ENCODE peak calls at places on chromosome 1, in eight cellular contexts. E is heart left ventricle, N is breast epithelium, P is ovary, B is body of pancreas, Z is uterus, Y is gastrocnemius medialis, X is adrenal gland. F is an unnamed sample.

GRCh38 chr1:224375059-224375458 is 18.4 kb downstream of the CNIH4 start:
- DNase-seq in N (no peak), Z (no peak), P (no peak), B (no peak), X (no peak), Y (no peak), E (no peak), F (no peak)

GRCh38 chr1:53145942-53146708 is 3.7 kb upstream of the SLC1A7 start:
- DNase-seq in X (peak), P (peak), B (peak), N (no peak), Y (no peak), Z (peak), E (peak), F (no peak)

GRCh38 chr1:179287946-179288345 is 5.7 kb upstream of the SOAT1 start:
- DNase-seq in N (no peak), Y (no peak), B (no peak), E (no peak), X (no peak), Z (no peak), P (no peak), F (no peak)

GRCh38 chr1:54583868-54584267 is 35.8 kb downstream of the ACOT11 start:
- DNase-seq in E (no peak), P (no peak), Y (no peak), B (no peak), Z (no peak), N (no peak), X (no peak), F (no peak)

GRCh38 chr1:170307426-170307825 is 161.7 kb downstream of the NTMT2 start:
- DNase-seq in N (no peak), B (no peak), E (no peak), Y (no peak), P (no peak), Z (no peak), X (no peak), F (no peak)

GRCh38 chr1:178492341-178492740 is 4.4 kb downstream of the CLEC20A start:
- DNase-seq in Y (no peak), Z (no peak), X (no peak), E (no peak), P (no peak), B (no peak), N (no peak), F (no peak)

GRCh38 chr1:53137729-53138128 is 4.7 kb downstream of the SLC1A7 start:
- DNase-seq in N (no peak), P (no peak), E (no peak), X (no peak), Y (no peak), Z (no peak), B (no peak), F (no peak)

GRCh38 chr1:153790282-153790995 is 15.2 kb downstream of the SLC27A3 start:
- DNase-seq in X (peak), E (peak), N (no peak), B (peak), Y (peak), Z (peak), P (peak), F (peak)

GRCh38 chr1:82013702-82014101 is 213.0 kb downstream of the ADGRL2 start:
- DNase-seq in P (no peak), Y (no peak), N (no peak), X (no peak), Z (no peak), E (no peak), B (no peak), F (no peak)

GRCh38 chr1:4699724-4700301 is 45.4 kb downstream of the AJAP1 start:
- DNase-seq in E (no peak), Z (no peak), X (no peak), Y (no peak), N (no peak), B (no peak), P (no peak), F (no peak)

GRCh38 chr1:152515454-152515823 is 1.2 kb downstream of the CRCT1 start:
- DNase-seq in Y (no peak), N (no peak), P (peak), B (peak), X (no peak), E (no peak), Z (no peak), F (no peak)

GRCh38 chr1:28751315-28752056 is 14.7 kb downstream of the YTHDF2 start:
- DNase-seq in N (no peak), P (no peak), X (no peak), E (no peak), Z (no peak), B (no peak), Y (no peak), F (no peak)

GRCh38 chr1:118998171-118998570 is 10.0 kb upstream of the TBX15 start:
- DNase-seq in X (no peak), E (no peak), P (no peak), B (no peak), Z (no peak), Y (no peak), N (no peak), F (no peak)

GRCh38 chr1:186749820-186750219 is 69.6 kb upstream of the PTGS2 start:
- DNase-seq in P (no peak), Y (no peak), N (no peak), B (no peak), Z (no peak), E (no peak), X (no peak), F (no peak)

GRCh38 chr1:19430121-19431068 is 54.9 kb downstream of the CAPZB start:
- DNase-seq in Z (no peak), Y (no peak), P (no peak), N (no peak), X (no peak), B (no peak), E (no peak), F (peak)

GRCh38 chr1:150514260-150514659 is 1.3 kb upstream of the FALEC start:
- DNase-seq in N (no peak), B (no peak), X (no peak), E (no peak), Z (no peak), Y (no peak), P (no peak), F (no peak)

GRCh38 chr1:68384321-68384813 is 65.4 kb downstream of the RPE65 start:
- DNase-seq in E (no peak), N (no peak), Z (no peak), X (peak), P (no peak), B (no peak), Y (no peak), F (no peak)

GRCh38 chr1:212002536-212002935 is 32.8 kb downstream of the INTS7 start:
- DNase-seq in E (no peak), X (no peak), Z (no peak), B (no peak), N (no peak), P (no peak), Y (no peak), F (no peak)

GRCh38 chr1:178630418-178630817 is 94.6 kb upstream of the RALGPS2 start:
- DNase-seq in N (no peak), B (no peak), E (no peak), Z (no peak), P (no peak), X (no peak), Y (no peak), F (no peak)

GRCh38 chr1:169060906-169061683 is 45.4 kb upstream of the ATP1B1 start:
- DNase-seq in Y (no peak), X (peak), B (no peak), Z (no peak), N (no peak), P (no peak), E (no peak), F (peak)

GRCh38 chr1:98546319-98546718 is 115.2 kb upstream of the SNX7 start:
- DNase-seq in E (no peak), N (no peak), B (no peak), Y (no peak), P (no peak), Z (no peak), X (no peak), F (no peak)

GRCh38 chr1:224433041-224433670 is 1.4 kb downstream of the WDR26 start:
- DNase-seq in E (peak), N (no peak), B (peak), P (peak), Z (peak), Y (peak), X (peak), F (peak)

GRCh38 chr1:115976062-115976899 is at the start of gene SLC22A15:
- DNase-seq in X (peak), P (peak), E (peak), Y (peak), B (peak), Z (peak), N (no peak), F (peak)

GRCh38 chr1:164602480-164603093 is 43.6 kb downstream of the PBX1 start:
- DNase-seq in N (peak), P (peak), X (peak), B (peak), Z (peak), Y (peak), E (peak), F (peak)

GRCh38 chr1:184903111-184903692 is 71.1 kb downstream of the NIBAN1 start:
- DNase-seq in X (no peak), N (no peak), P (no peak), B (peak), Z (no peak), E (no peak), Y (no peak), F (no peak)

GRCh38 chr1:155177192-155177917 is 3.7 kb downstream of the TRIM46 start:
- DNase-seq in E (no peak), N (peak), P (no peak), Y (no peak), B (no peak), Z (peak), X (no peak), F (no peak)

GRCh38 chr1:53449026-53449425 is 10.2 kb upstream of the DMRTB1 start:
- DNase-seq in N (no peak), P (no peak), Y (no peak), Z (no peak), X (no peak), B (no peak), E (no peak), F (no peak)

GRCh38 chr1:112267206-112267605 is 128.8 kb upstream of the CTTNBP2NL start:
- DNase-seq in Y (no peak), X (no peak), B (no peak), P (no peak), E (no peak), Z (no peak), N (no peak), F (peak)

GRCh38 chr1:33094971-33095604 is 14.1 kb downstream of the AZIN2 start:
- DNase-seq in X (peak), N (peak), B (peak), Z (peak), Y (no peak), E (no peak), P (peak), F (peak)

GRCh38 chr1:26321315-26322041 is 3.7 kb downstream of the CD52 start:
- DNase-seq in Y (peak), N (peak), B (peak), P (peak), X (peak), Z (peak), E (peak), F (peak)

DNA sequence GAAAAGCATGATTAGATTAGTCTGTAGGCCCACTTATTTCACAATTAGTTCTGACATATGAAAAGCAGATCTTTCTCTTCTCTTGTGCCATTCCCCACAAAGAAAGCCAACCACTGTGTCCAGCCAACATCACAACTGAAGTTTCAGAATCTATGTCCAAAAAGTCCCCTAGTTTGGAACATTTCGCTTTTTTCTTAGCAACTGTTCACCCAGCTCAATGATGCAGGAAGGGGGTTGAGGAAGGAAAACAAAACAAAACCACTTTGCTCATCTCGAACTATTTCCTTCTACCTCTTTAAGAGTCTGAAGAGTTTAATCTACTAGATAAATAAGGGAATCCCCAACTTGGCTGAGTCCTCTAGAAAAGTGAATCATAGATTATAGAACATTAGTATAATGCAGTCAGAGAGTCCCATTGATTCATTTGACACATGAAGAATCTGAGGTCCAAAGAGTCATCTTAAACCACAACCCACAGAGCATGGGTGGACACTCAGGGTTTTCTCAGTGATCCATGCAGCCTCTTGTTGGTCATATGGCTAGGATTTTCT is 159.3 kb upstream of the SGIP1 start:
- DNase-seq in Z (no peak), B (no peak), X (no peak), E (no peak), Y (no peak), N (no peak), P (no peak), F (no peak)
- TF ChIP-seq POLR2A in Z (no peak), B (no peak), X (no peak), E (no peak), Y (no peak), N (no peak), P (no peak), F (no peak)

DNA sequence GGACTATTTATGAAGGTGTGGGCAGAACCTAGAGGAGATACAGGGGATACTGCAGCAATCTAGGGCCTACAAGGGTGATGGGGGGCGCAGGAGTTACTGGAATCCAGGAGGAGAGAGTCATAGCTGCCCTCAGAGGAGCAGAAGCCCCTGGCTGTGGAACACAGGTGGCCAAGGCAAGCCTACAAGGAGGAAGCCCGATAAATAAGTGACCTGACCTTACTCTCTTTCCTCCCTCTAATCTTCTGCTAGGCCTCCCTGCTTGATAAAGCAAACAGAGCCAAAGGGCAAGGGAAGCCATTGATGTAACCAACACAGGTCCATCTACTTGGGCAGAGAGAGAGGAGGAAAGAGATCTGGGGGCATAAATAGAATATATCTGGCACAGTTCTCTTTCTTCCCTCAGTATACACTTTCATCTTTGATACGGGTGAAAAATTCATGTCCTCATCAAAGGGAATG is 12.0 kb upstream of the HYI start:
- DNase-seq in B (no peak), X (no peak), P (no peak), Z (no peak), Y (no peak), N (no peak), E (no peak), F (no peak)
- H3K4me3 ChIP-seq in B (no peak), X (no peak), P (no peak), Z (no peak), Y (no peak), N (no peak), E (no peak), F (no peak)

GRCh38 chr1:40384887-40385286 is 11.4 kb downstream of the SMAP2 start:
- DNase-seq in Z (no peak), Y (no peak), E (no peak), B (no peak), X (no peak), N (no peak), P (no peak), F (no peak)

GRCh38 chr1:40384413-40384762 is 10.9 kb downstream of the SMAP2 start:
- DNase-seq in E (no peak), Y (no peak), N (no peak), X (no peak), P (no peak), B (peak), Z (no peak), F (no peak)

GRCh38 chr1:40385437-40386310 is 12.1 kb downstream of the SMAP2 start:
- DNase-seq in Z (no peak), B (no peak), P (no peak), Y (no peak), N (no peak), E (no peak), X (peak), F (no peak)

GRCh38 chr1:40386796-40387195 is 13.3 kb downstream of the SMAP2 start:
- DNase-seq in N (no peak), P (no peak), B (no peak), Z (no peak), X (no peak), Y (no peak), E (no peak), F (no peak)

GRCh38 chr1:40386311-40386778 is 12.8 kb downstream of the SMAP2 start:
- DNase-seq in P (no peak), Y (no peak), X (no peak), N (no peak), B (no peak), E (no peak), Z (no peak), F (no peak)
- H3K27ac ChIP-seq in P (no peak), Y (peak), X (peak), N (peak), B (peak), E (peak), Z (peak), F (peak)

GRCh38 chr1:36126005-36126716 is 1.1 kb upstream of the COL8A2 start:
- DNase-seq in P (no peak), Y (no peak), B (no peak), Z (no peak), N (no peak), X (no peak), E (no peak), F (no peak)
- TF ChIP-seq POLR2A in P (no peak), Y (no peak), B (no peak), Z (no peak), N (no peak), X (no peak), E (no peak), F (no peak)

GRCh38 chr1:235368428-235368827 is 1.2 kb downstream of the TBCE start:
- DNase-seq in N (no peak), P (no peak), E (no peak), B (no peak), Y (no peak), Z (no peak), X (no peak), F (no peak)
- H3K4me3 ChIP-seq in N (no peak), P (peak), E (peak), B (no peak), Y (peak), Z (no peak), X (no peak), F (peak)